ENCODE peak calls at places on chromosomes 16 and 17, in four cellular contexts. R is frontal cortex, P is KBM-7, Q is activated T-cell treated with anti-CD3 and anti-CD28 coated beads for 1 hour. G is an unnamed sample.

GRCh38 chr17:29124135-29124930 is 55.9 kb downstream of the MYO18A start:
- DNase-seq in Q (no peak), R (peak; percentile 61), P (peak; percentile 77), G (peak; percentile 88)

GRCh38 chr16:31071861-31072260 is 2.2 kb downstream of the ZNF668 start:
- DNase-seq in P (no peak), R (no peak), Q (no peak), G (no peak)

GRCh38 chr17:77416096-77416713 is 275.4 kb downstream of the SEC14L1 start:
- DNase-seq in P (no peak), R (no peak), Q (no peak), G (no peak)

GRCh38 chr17:7706631-7707354 is 1.8 kb downstream of the EFNB3 start:
- DNase-seq in Q (no peak), R (no peak), P (no peak), G (no peak)

GRCh38 chr17:50608700-50609375 is 25.8 kb upstream of the ABCC3 start:
- DNase-seq in R (no peak), P (no peak), Q (no peak), G (no peak)

GRCh38 chr17:78132086-78132676 is 1.6 kb downstream of the TMC8 start:
- DNase-seq in R (peak; percentile 22), Q (peak; percentile 59), P (peak; percentile 67), G (no peak)

GRCh38 chr17:76884995-76885896 is 17.0 kb downstream of the MGAT5B start:
- DNase-seq in Q (no peak), R (no peak), P (no peak), G (no peak)

GRCh38 chr17:81727324-81728031 is 15.4 kb downstream of the SLC25A10 start:
- DNase-seq in P (no peak), Q (no peak), R (no peak), G (no peak)

GRCh38 chr16:81349608-81350305 is 35.0 kb downstream of the GAN start:
- DNase-seq in P (no peak), R (no peak), Q (no peak), G (no peak)

GRCh38 chr16:1884155-1884760 is 12.3 kb upstream of the MEIOB start:
- DNase-seq in R (no peak), Q (no peak), P (peak; percentile 53), G (peak; percentile 92)

G was measured in NB4.